ENCODE peak calls at places on chromosomes 4 and X, in nine cellular contexts. W is caudate nucleus; V is T-helper 9 cell; E is AG08395; N is cardiac fibroblast; U is anterior cingulate cortex; Y is stimulated activated CD8-positive, alpha-beta memory T cell treated with anti-CD3 and anti-CD28 coated beads, Interleukin-7, amount 100 ng/mL, for 48 hours; I is right cardiac atrium; T is GM23248. L is an unnamed sample.

GRCh38 chrX:119228506-119229290 is 7.4 kb upstream of the PGRMC1 start:
- DNase-seq in U (no peak), E (peak; percentile 53), V (no peak), Y (no peak), N (peak; percentile 91), T (peak; percentile 90), W (no peak), I (no peak), L (peak; percentile 21)

GRCh38 chr4:82422616-82423015 is 7.6 kb downstream of the HNRNPDL start:
- DNase-seq in N (no peak), E (no peak), Y (no peak), V (no peak), U (no peak), I (no peak), T (no peak), W (no peak), L (no peak)

GRCh38 chr4:81811562-81812293 is 340.0 kb upstream of the RASGEF1B start:
- DNase-seq in V (no peak), I (no peak), N (no peak), E (no peak), T (no peak), U (no peak), W (no peak), Y (no peak), L (no peak)

GRCh38 chr4:91502365-91502764 is 801.4 kb upstream of the GRID2 start:
- DNase-seq in T (no peak), N (peak; percentile 16), Y (no peak), W (no peak), V (no peak), U (no peak), I (no peak), E (no peak), L (no peak)

GRCh38 chrX:23820235-23820782 is 37.3 kb downstream of the SAT1 start:
- DNase-seq in U (no peak), I (no peak), T (no peak), E (no peak), V (no peak), W (no peak), Y (no peak), N (peak; percentile 44), L (no peak)

GRCh38 chr4:187663076-187663475 is 332.5 kb upstream of the ZFP42 start:
- DNase-seq in V (no peak), I (no peak), W (no peak), T (no peak), E (no peak), Y (no peak), N (no peak), U (no peak), L (no peak)

GRCh38 chr4:89000844-89001360 is 56.1 kb downstream of the FAM13A start:
- DNase-seq in U (no peak), V (no peak), N (peak; percentile 48), I (no peak), Y (no peak), T (peak; percentile 37), W (no peak), E (peak; percentile 8), L (peak; percentile 6)

GRCh38 chr4:5784021-5784420 is 73.0 kb downstream of the EVC start:
- DNase-seq in Y (no peak), T (no peak), V (no peak), U (no peak), W (no peak), E (no peak), N (no peak), I (no peak), L (no peak)

GRCh38 chr4:12679217-12679616 is 804.9 kb downstream of the RAB28 start:
- DNase-seq in T (peak; percentile 2), V (no peak), U (no peak), Y (no peak), W (no peak), I (no peak), N (peak; percentile 3), E (no peak), L (no peak)